ENCODE peak calls at places on chromosomes 13 and 19, in five cellular contexts. H is anterior cingulate cortex, Y is T-helper 1 cell, R is HTR-8/SVneo, N is Peyer's patch. S is an unnamed sample.

GRCh38 chr13:47594833-47595232 is 406.2 kb downstream of the SUCLA2 start:
- DNase-seq in R (no peak), H (no peak), Y (no peak), N (no peak), S (no peak)

GRCh38 chr13:27830010-27830409 is 37.7 kb downstream of the GSX1 start:
- DNase-seq in R (peak), Y (peak), H (no peak), N (peak), S (peak)

GRCh38 chr19:11113140-11113708 is 24.0 kb downstream of the LDLR start:
- DNase-seq in N (no peak), H (no peak), R (no peak), Y (no peak), S (no peak)

GRCh38 chr19:17680235-17680722 is 7.9 kb downstream of the UNC13A start:
- DNase-seq in H (no peak), R (peak), Y (no peak), N (peak), S (peak)

GRCh38 chr13:87295636-87296035 is 375.5 kb upstream of the SLITRK5 start:
- DNase-seq in N (no peak), R (peak), H (no peak), Y (no peak), S (no peak)

GRCh38 chr19:3175761-3176714 is 2.5 kb upstream of the S1PR4 start:
- DNase-seq in N (peak), Y (no peak), R (no peak), H (no peak), S (no peak)

GRCh38 chr19:39438270-39438934 is 2.7 kb upstream of the RPS16 start:
- DNase-seq in Y (no peak), N (no peak), R (no peak), H (no peak), S (no peak)

GRCh38 chr19:52190679-52191293 is 934 bp downstream of the PPP2R1A start:
- DNase-seq in N (no peak), H (peak), Y (no peak), R (peak), S (no peak)

GRCh38 chr19:33064117-33064777 is 441 bp downstream of the RHPN2 start:
- DNase-seq in N (no peak), Y (no peak), H (no peak), R (no peak), S (no peak)

GRCh38 chr19:24065243-24065642 is 21.7 kb upstream of the ZNF254 start:
- DNase-seq in H (no peak), Y (no peak), R (no peak), N (no peak), S (no peak)

GRCh38 chr13:113926951-113927660 is 46.8 kb downstream of the C13orf46 start:
- DNase-seq in N (no peak), H (no peak), R (no peak), Y (no peak), S (no peak)

GRCh38 chr13:111868716-111869115 is 198.2 kb upstream of the SOX1 start:
- DNase-seq in R (no peak), Y (no peak), H (no peak), N (no peak), S (no peak)

GRCh38 chr13:20411638-20412342 is 113.9 kb downstream of the CRYL1 start:
- DNase-seq in H (no peak), Y (no peak), R (no peak), N (peak), S (peak)

GRCh38 chr13:20729633-20730585 is 26.4 kb downstream of the IL17D start:
- DNase-seq in R (no peak), N (no peak), H (no peak), Y (no peak), S (no peak)

GRCh38 chr13:103039183-103039582 is 27.0 kb downstream of the SLC10A2 start:
- DNase-seq in R (no peak), N (no peak), H (no peak), Y (no peak), S (no peak)

GRCh38 chr19:44745386-44745831 is 3.1 kb upstream of the BCL3 start:
- DNase-seq in R (peak), H (no peak), N (no peak), Y (no peak), S (no peak)

GRCh38 chr13:83937579-83937978 is 55.3 kb upstream of the SLITRK1 start:
- DNase-seq in H (no peak), R (no peak), N (no peak), Y (no peak), S (no peak)

GRCh38 chr19:10891360-10892108 is 20.2 kb downstream of the CARM1 start:
- DNase-seq in N (no peak), R (no peak), Y (no peak), H (no peak), S (no peak)

GRCh38 chr13:109088528-109088927 is 459.1 kb downstream of the MYO16 start:
- DNase-seq in R (no peak), Y (no peak), N (no peak), H (no peak), S (no peak)

GRCh38 chr19:10380311-10381102 is at the start of gene TYK2:
- DNase-seq in Y (peak), R (peak), H (peak), N (peak), S (peak)

GRCh38 chr19:6161271-6161850 is 25.9 kb downstream of the ACSBG2 start:
- DNase-seq in H (no peak), R (no peak), Y (peak), N (no peak), S (peak)